ENCODE peak calls at places on chromosomes 2 and 18, in six cellular contexts. One of them, this sample, is unnamed.

GRCh38 chr2:37472959-37473358 is 128.5 kb downstream of the QPCT start:
- DNase-seq in transverse colon: no peak
- DNase-seq in H1: no peak
- DNase-seq in sigmoid colon: no peak
- DNase-seq in vagina: no peak
- DNase-seq in prostate gland: peak
- DNase-seq in this sample: peak

GRCh38 chr2:219253753-219254589 is at the start of gene TUBA4A:
- DNase-seq in transverse colon: peak
- DNase-seq in H1: no peak
- DNase-seq in sigmoid colon: peak
- DNase-seq in vagina: no peak
- DNase-seq in prostate gland: peak
- DNase-seq in this sample: peak

GRCh38 chr2:54021702-54022101 is 50.9 kb upstream of the PSME4 start:
- DNase-seq in transverse colon: no peak
- DNase-seq in H1: no peak
- DNase-seq in sigmoid colon: no peak
- DNase-seq in vagina: no peak
- DNase-seq in prostate gland: no peak
- DNase-seq in this sample: no peak

GRCh38 chr18:11178951-11179549 is 29.7 kb upstream of the PIEZO2 start:
- DNase-seq in transverse colon: no peak
- DNase-seq in H1: no peak
- DNase-seq in sigmoid colon: no peak
- DNase-seq in vagina: no peak
- DNase-seq in prostate gland: no peak
- DNase-seq in this sample: peak

GRCh38 chr18:70448588-70448987 is 159.7 kb downstream of the SOCS6 start:
- DNase-seq in transverse colon: no peak
- DNase-seq in H1: no peak
- DNase-seq in sigmoid colon: no peak
- DNase-seq in vagina: no peak
- DNase-seq in prostate gland: no peak
- DNase-seq in this sample: no peak

GRCh38 chr2:99672766-99673375 is 183.1 kb upstream of the REV1 start:
- DNase-seq in transverse colon: no peak
- DNase-seq in H1: no peak
- DNase-seq in sigmoid colon: no peak
- DNase-seq in vagina: no peak
- DNase-seq in prostate gland: no peak
- DNase-seq in this sample: no peak

GRCh38 chr2:45747363-45747762 is 95.9 kb downstream of the PRKCE start:
- DNase-seq in transverse colon: no peak
- DNase-seq in H1: no peak
- DNase-seq in sigmoid colon: no peak
- DNase-seq in vagina: no peak
- DNase-seq in prostate gland: no peak
- DNase-seq in this sample: no peak

GRCh38 chr2:56018202-56018601 is 94.6 kb upstream of the EFEMP1 start:
- DNase-seq in transverse colon: no peak
- DNase-seq in H1: no peak
- DNase-seq in sigmoid colon: no peak
- DNase-seq in vagina: no peak
- DNase-seq in prostate gland: no peak
- DNase-seq in this sample: no peak

GRCh38 chr2:47046271-47046670 is 108.8 kb downstream of the STPG4 start:
- DNase-seq in transverse colon: no peak
- DNase-seq in H1: no peak
- DNase-seq in sigmoid colon: no peak
- DNase-seq in vagina: no peak
- DNase-seq in prostate gland: no peak
- DNase-seq in this sample: no peak

GRCh38 chr18:27778925-27779324 is 398.0 kb downstream of the CDH2 start:
- DNase-seq in transverse colon: no peak
- DNase-seq in H1: no peak
- DNase-seq in sigmoid colon: no peak
- DNase-seq in vagina: no peak
- DNase-seq in prostate gland: no peak
- DNase-seq in this sample: no peak

GRCh38 chr2:147255812-147256211 is 589.0 kb upstream of the ACVR2A start:
- DNase-seq in transverse colon: no peak
- DNase-seq in H1: no peak
- DNase-seq in sigmoid colon: no peak
- DNase-seq in vagina: no peak
- DNase-seq in prostate gland: no peak
- DNase-seq in this sample: no peak

GRCh38 chr2:238231251-238231793 is 8.5 kb downstream of the HES6 start:
- DNase-seq in transverse colon: peak
- DNase-seq in H1: no peak
- DNase-seq in sigmoid colon: peak
- DNase-seq in vagina: no peak
- DNase-seq in prostate gland: no peak
- DNase-seq in this sample: peak

GRCh38 chr2:238230699-238231098 is 9.1 kb downstream of the HES6 start:
- DNase-seq in transverse colon: no peak
- DNase-seq in H1: no peak
- DNase-seq in sigmoid colon: no peak
- DNase-seq in vagina: no peak
- DNase-seq in prostate gland: no peak
- DNase-seq in this sample: no peak

GRCh38 chr2:238233625-238234024 is 6.2 kb downstream of the HES6 start:
- DNase-seq in transverse colon: no peak
- DNase-seq in H1: no peak
- DNase-seq in sigmoid colon: no peak
- DNase-seq in vagina: no peak
- DNase-seq in prostate gland: no peak
- DNase-seq in this sample: no peak

GRCh38 chr2:238228700-238229099 is 11.1 kb downstream of the HES6 start:
- DNase-seq in transverse colon: no peak
- DNase-seq in H1: no peak
- DNase-seq in sigmoid colon: peak
- DNase-seq in vagina: no peak
- DNase-seq in prostate gland: no peak
- DNase-seq in this sample: no peak

DNA sequence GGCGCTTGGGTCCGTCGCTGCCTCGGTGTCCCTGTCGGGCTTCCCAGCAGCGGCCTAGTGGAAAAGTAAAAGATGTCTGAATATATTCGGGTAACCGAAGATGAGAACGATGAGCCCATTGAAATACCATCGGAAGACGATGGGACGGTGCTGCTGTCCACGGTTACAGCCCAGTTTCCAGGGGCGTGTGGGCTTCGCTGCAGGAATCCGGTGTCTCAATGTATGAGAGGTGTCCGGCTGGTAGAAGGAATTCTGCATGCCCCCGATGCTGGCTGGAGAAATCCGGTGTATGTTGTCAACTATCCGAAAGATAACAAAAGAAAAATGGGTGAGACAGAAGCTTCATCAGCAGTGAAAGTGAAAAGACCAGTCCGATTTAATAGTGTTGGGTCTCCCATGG is 8.0 kb downstream of the HES6 start:
- DNase-seq in transverse colon: no peak
- DNase-seq in H1: no peak
- DNase-seq in sigmoid colon: no peak
- DNase-seq in vagina: no peak
- DNase-seq in prostate gland: no peak
- DNase-seq in this sample: no peak
- H3K4me3 ChIP-seq in transverse colon: no peak
- H3K4me3 ChIP-seq in H1: peak
- H3K4me3 ChIP-seq in sigmoid colon: peak
- H3K4me3 ChIP-seq in vagina: peak
- H3K4me3 ChIP-seq in prostate gland: peak
- H3K4me3 ChIP-seq in this sample: no peak

GRCh38 chr2:220628252-220628651 is 943.9 kb downstream of the EPHA4 start:
- DNase-seq in transverse colon: no peak
- DNase-seq in H1: no peak
- DNase-seq in sigmoid colon: no peak
- DNase-seq in vagina: no peak
- DNase-seq in prostate gland: no peak
- DNase-seq in this sample: no peak
- TF ChIP-seq POLR2AphosphoS5 in transverse colon: no peak
- TF ChIP-seq POLR2AphosphoS5 in H1: no peak
- TF ChIP-seq POLR2AphosphoS5 in sigmoid colon: no peak
- TF ChIP-seq POLR2AphosphoS5 in vagina: no peak
- TF ChIP-seq POLR2AphosphoS5 in prostate gland: no peak
- TF ChIP-seq POLR2AphosphoS5 in this sample: no peak

DNA sequence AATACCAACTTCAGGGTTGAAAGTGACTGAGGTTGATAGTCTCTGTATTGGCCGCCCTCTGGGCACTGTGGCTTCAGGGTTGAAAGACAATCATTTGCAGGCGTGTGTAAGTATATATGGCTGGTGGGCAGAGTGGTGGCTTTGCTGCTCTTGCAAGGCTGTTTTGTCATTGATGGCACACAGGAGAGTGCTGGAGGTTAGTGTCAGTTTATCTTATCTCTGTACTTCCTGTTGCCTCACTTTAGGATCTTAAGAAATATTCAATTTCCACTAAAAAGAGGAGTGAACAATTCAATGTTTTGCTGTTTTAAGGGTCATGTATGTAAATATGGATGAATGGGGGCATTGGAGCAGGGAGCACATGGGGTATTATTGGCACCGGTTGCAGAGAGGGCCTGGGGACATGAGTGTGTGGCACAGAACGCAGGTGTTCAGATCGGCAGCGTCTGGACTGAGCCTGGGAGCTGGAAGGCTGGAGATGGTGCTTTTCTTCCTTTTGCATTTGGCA is 51.5 kb downstream of the NCK2 start:
- DNase-seq in transverse colon: no peak
- DNase-seq in H1: no peak
- DNase-seq in sigmoid colon: no peak
- DNase-seq in vagina: no peak
- DNase-seq in prostate gland: no peak
- DNase-seq in this sample: no peak
- H3K4me3 ChIP-seq in transverse colon: no peak
- H3K4me3 ChIP-seq in H1: no peak
- H3K4me3 ChIP-seq in sigmoid colon: no peak
- H3K4me3 ChIP-seq in vagina: peak
- H3K4me3 ChIP-seq in prostate gland: no peak
- H3K4me3 ChIP-seq in this sample: no peak

GRCh38 chr2:11715987-11716652 is 30.3 kb upstream of the LPIN1 start:
- DNase-seq in transverse colon: no peak
- DNase-seq in H1: no peak
- DNase-seq in sigmoid colon: no peak
- DNase-seq in vagina: no peak
- DNase-seq in prostate gland: no peak
- DNase-seq in this sample: no peak

GRCh38 chr2:11719230-11719977 is 27.0 kb upstream of the LPIN1 start:
- DNase-seq in transverse colon: no peak
- DNase-seq in H1: no peak
- DNase-seq in sigmoid colon: no peak
- DNase-seq in vagina: no peak
- DNase-seq in prostate gland: no peak
- DNase-seq in this sample: no peak

GRCh38 chr2:11713815-11714214 is 32.6 kb upstream of the LPIN1 start:
- DNase-seq in transverse colon: no peak
- DNase-seq in H1: no peak
- DNase-seq in sigmoid colon: no peak
- DNase-seq in vagina: no peak
- DNase-seq in prostate gland: no peak
- DNase-seq in this sample: no peak

GRCh38 chr2:11717623-11718022 is 28.8 kb upstream of the LPIN1 start:
- DNase-seq in transverse colon: no peak
- DNase-seq in H1: no peak
- DNase-seq in sigmoid colon: no peak
- DNase-seq in vagina: no peak
- DNase-seq in prostate gland: no peak
- DNase-seq in this sample: no peak

GRCh38 chr2:11716689-11717321 is 29.6 kb upstream of the LPIN1 start:
- DNase-seq in transverse colon: no peak
- DNase-seq in H1: no peak
- DNase-seq in sigmoid colon: no peak
- DNase-seq in vagina: peak
- DNase-seq in prostate gland: no peak
- DNase-seq in this sample: no peak
- TF ChIP-seq POLR2AphosphoS5 in transverse colon: no peak
- TF ChIP-seq POLR2AphosphoS5 in H1: no peak
- TF ChIP-seq POLR2AphosphoS5 in sigmoid colon: no peak
- TF ChIP-seq POLR2AphosphoS5 in vagina: no peak
- TF ChIP-seq POLR2AphosphoS5 in prostate gland: peak
- TF ChIP-seq POLR2AphosphoS5 in this sample: no peak

GRCh38 chr2:24050041-24050655 is 607 bp downstream of the FKBP1B start:
- DNase-seq in transverse colon: peak
- DNase-seq in H1: no peak
- DNase-seq in sigmoid colon: peak
- DNase-seq in vagina: no peak
- DNase-seq in prostate gland: no peak
- DNase-seq in this sample: no peak
- H3K4me3 ChIP-seq in transverse colon: peak
- H3K4me3 ChIP-seq in H1: peak
- H3K4me3 ChIP-seq in sigmoid colon: peak
- H3K4me3 ChIP-seq in vagina: peak
- H3K4me3 ChIP-seq in prostate gland: peak
- H3K4me3 ChIP-seq in this sample: peak

DNA sequence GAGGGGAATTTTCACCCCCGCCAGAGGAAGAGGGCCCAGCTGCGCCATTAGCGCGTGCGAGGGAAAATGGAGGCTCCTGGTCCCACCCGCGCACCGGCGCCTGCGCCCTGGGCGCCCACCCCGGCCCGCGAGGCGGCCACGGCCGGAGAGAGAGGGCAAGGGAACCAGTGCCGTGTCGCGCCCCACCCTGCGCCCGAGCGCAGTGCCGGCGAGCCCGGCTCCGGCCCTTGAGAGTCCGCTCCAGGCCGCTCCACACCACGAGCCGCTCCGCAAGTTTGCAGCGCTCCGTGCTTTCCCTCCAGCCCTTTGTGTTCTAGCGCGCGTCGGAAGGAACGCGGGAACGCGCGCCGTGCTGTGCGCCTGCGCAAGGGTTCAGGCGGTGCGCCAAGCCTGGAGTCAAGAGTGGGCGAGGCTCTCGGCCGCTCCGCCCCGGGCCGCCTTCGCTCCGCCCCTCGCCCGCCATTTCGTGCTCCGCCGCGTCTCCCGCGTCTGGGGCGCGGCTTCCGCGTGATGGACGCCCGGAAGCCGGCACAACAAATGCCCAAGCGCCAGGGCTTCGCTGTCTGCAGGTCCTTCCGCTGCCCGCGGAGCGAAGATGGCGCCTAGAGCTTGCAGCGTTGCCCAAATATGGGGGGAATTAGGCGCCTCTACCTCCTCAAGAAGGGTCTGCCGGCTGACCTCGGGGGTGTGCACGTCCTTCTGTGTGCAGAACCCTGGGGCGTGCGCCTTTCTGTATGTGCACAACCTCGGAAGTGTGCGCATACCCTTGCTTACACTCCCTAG is 46.1 kb upstream of the PTMA start:
- DNase-seq in transverse colon: peak
- DNase-seq in H1: peak
- DNase-seq in sigmoid colon: peak
- DNase-seq in vagina: no peak
- DNase-seq in prostate gland: peak
- DNase-seq in this sample: peak
- TF ChIP-seq POLR2AphosphoS5 in transverse colon: peak
- TF ChIP-seq POLR2AphosphoS5 in H1: peak
- TF ChIP-seq POLR2AphosphoS5 in sigmoid colon: peak
- TF ChIP-seq POLR2AphosphoS5 in vagina: peak
- TF ChIP-seq POLR2AphosphoS5 in prostate gland: peak
- TF ChIP-seq POLR2AphosphoS5 in this sample: peak

This sample was measured in breast epithelium.